ENCODE peak calls at places on chromosome 5, in seven cellular contexts. Y, H, G, W, T, U and S are unnamed samples.

GRCh38 chr5:177440211-177440989 is 6.2 kb upstream of the PRR7 start:
- DNase-seq in Y (no peak), H (no peak), G (peak; percentile 61), W (no peak), T (peak; percentile 62), U (no peak), S (no peak)

GRCh38 chr5:16260000-16260399 is 80.4 kb upstream of the MARCHF11 start:
- DNase-seq in Y (no peak), H (no peak), G (no peak), W (no peak), T (no peak), U (no peak), S (no peak)

GRCh38 chr5:169494383-169495251 is 89.0 kb upstream of the SPDL1 start:
- DNase-seq in Y (no peak), H (peak; percentile 25), G (no peak), W (peak; percentile 16), T (no peak), U (no peak), S (no peak)

GRCh38 chr5:89878140-89878570 is 531.4 kb downstream of the CETN3 start:
- DNase-seq in Y (no peak), H (peak; percentile 91), G (no peak), W (peak; percentile 99), T (no peak), U (no peak), S (peak; percentile 88)

GRCh38 chr5:127697894-127698600 is 5.1 kb upstream of the CCDC192 start:
- DNase-seq in Y (no peak), H (peak; percentile 59), G (no peak), W (peak; percentile 90), T (no peak), U (no peak), S (peak; percentile 19)

GRCh38 chr5:110297152-110297670 is 429.3 kb downstream of the TMEM232 start:
- DNase-seq in Y (no peak), H (no peak), G (no peak), W (no peak), T (no peak), U (no peak), S (no peak)

GRCh38 chr5:102018690-102019089 is 277.4 kb downstream of the SLCO4C1 start:
- DNase-seq in Y (no peak), H (no peak), G (peak; percentile 37), W (no peak), T (peak; percentile 33), U (no peak), S (no peak)

GRCh38 chr5:57650360-57651069 is 167.9 kb upstream of the ACTBL2 start:
- DNase-seq in Y (peak; percentile 16), H (peak; percentile 57), G (no peak), W (peak; percentile 67), T (peak; percentile 82), U (no peak), S (peak; percentile 75)

GRCh38 chr5:88190106-88190834 is 78.4 kb downstream of the TMEM161B start:
- DNase-seq in Y (no peak), H (peak; percentile 4), G (no peak), W (no peak), T (peak; percentile 34), U (no peak), S (no peak)

GRCh38 chr5:150295741-150296486 is 6.3 kb upstream of the CAMK2A start:
- DNase-seq in Y (no peak), H (no peak), G (peak; percentile 44), W (no peak), T (no peak), U (no peak), S (no peak)

GRCh38 chr5:111730659-111731382 is 26.2 kb downstream of the NREP start:
- DNase-seq in Y (no peak), H (no peak), G (no peak), W (no peak), T (no peak), U (no peak), S (no peak)

GRCh38 chr5:85893996-85894395 is 723.7 kb upstream of the COX7C start:
- DNase-seq in Y (no peak), H (no peak), G (no peak), W (no peak), T (no peak), U (no peak), S (no peak)

GRCh38 chr5:74422671-74423070 is 217.9 kb downstream of the ENC1 start:
- DNase-seq in Y (no peak), H (no peak), G (no peak), W (no peak), T (no peak), U (no peak), S (no peak)

GRCh38 chr5:72234265-72234700 is 85.8 kb downstream of the MRPS27 start:
- DNase-seq in Y (peak; percentile 52), H (peak; percentile 79), G (no peak), W (peak; percentile 89), T (no peak), U (no peak), S (peak; percentile 63)

GRCh38 chr5:145660897-145661650 is 174.1 kb downstream of the PRELID2 start:
- DNase-seq in Y (no peak), H (peak; percentile 64), G (no peak), W (peak; percentile 62), T (no peak), U (no peak), S (peak; percentile 48)

GRCh38 chr5:150653145-150653761 is 7.8 kb upstream of the MYOZ3 start:
- DNase-seq in Y (no peak), H (peak; percentile 66), G (no peak), W (peak; percentile 69), T (no peak), U (peak; percentile 29), S (no peak)

GRCh38 chr5:103772248-103772647 is 209.7 kb upstream of the NUDT12 start:
- DNase-seq in Y (no peak), H (no peak), G (no peak), W (no peak), T (no peak), U (no peak), S (no peak)

GRCh38 chr5:84383816-84384603 is 670 bp downstream of the EDIL3 start:
- DNase-seq in Y (no peak), H (peak; percentile 73), G (peak; percentile 69), W (peak; percentile 71), T (peak; percentile 85), U (peak; percentile 36), S (peak; percentile 67)

GRCh38 chr5:138282918-138283742 is 8.7 kb upstream of the GFRA3 start:
- DNase-seq in Y (no peak), H (peak; percentile 78), G (peak; percentile 62), W (peak; percentile 51), T (peak; percentile 70), U (peak; percentile 37), S (peak; percentile 80)

GRCh38 chr5:548256-548655 is 24.0 kb upstream of the SLC9A3 start:
- DNase-seq in Y (no peak), H (no peak), G (peak; percentile 71), W (no peak), T (no peak), U (no peak), S (no peak)

GRCh38 chr5:169803077-169803981 is 166.3 kb downstream of the DOCK2 start:
- DNase-seq in Y (no peak), H (peak; percentile 100), G (no peak), W (peak; percentile 100), T (no peak), U (peak; percentile 63), S (peak; percentile 99)

GRCh38 chr5:106363578-106363977 is 1307.2 kb downstream of the EFNA5 start:
- DNase-seq in Y (no peak), H (no peak), G (no peak), W (peak; percentile 12), T (no peak), U (no peak), S (no peak)

GRCh38 chr5:62547929-62548678 is 30.5 kb upstream of the LRRC70 start:
- DNase-seq in Y (no peak), H (no peak), G (no peak), W (no peak), T (no peak), U (no peak), S (no peak)

GRCh38 chr5:54221096-54221495 is 89.3 kb downstream of the ARL15 start:
- DNase-seq in Y (no peak), H (no peak), G (no peak), W (no peak), T (no peak), U (no peak), S (no peak)

GRCh38 chr5:55603947-55604346 is 69.2 kb upstream of the PLPP1 start:
- DNase-seq in Y (no peak), H (peak; percentile 82), G (no peak), W (peak; percentile 75), T (no peak), U (no peak), S (peak; percentile 74)
- TF ChIP-seq CTCF in Y (no peak), H (no peak), G (no peak), W (no peak), T (no peak), U (no peak), S (no peak)

GRCh38 chr5:122076023-122076422 is 2.0 kb downstream of the LOX start:
- DNase-seq in Y (no peak), H (peak; percentile 65), G (no peak), W (peak; percentile 48), T (no peak), U (no peak), S (peak; percentile 77)
- TF ChIP-seq CTCF in Y (no peak), H (peak; percentile 50), G (no peak), W (peak; percentile 38), T (no peak), U (no peak), S (peak; percentile 29)

DNA sequence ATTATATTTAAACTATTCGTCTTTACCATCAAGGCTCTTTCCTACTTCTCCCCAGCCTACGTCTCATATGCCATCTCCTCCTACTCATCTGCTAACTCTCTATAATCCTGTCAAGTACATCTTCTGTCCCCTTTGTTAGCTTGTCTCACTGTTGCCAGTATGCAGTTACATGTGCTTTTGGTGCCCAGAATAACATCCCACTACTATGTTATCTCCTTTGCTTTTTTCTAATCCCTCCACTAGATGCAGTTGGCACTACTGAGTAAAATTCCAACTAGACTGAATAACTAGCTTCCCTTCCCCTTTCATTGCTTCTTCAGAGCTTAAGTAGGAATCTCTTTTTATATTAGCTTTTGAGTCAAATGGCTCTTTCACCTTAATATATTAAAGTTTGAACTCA is 3.0 kb upstream of the ARRDC3 start:
- DNase-seq in Y (no peak), H (peak; percentile 61), G (no peak), W (peak; percentile 41), T (no peak), U (no peak), S (no peak)
- TF ChIP-seq CTCF in Y (no peak), H (peak; percentile 37), G (no peak), W (peak; percentile 14), T (no peak), U (no peak), S (peak; percentile 13)

GRCh38 chr5:33588654-33589372 is 148.0 kb downstream of the TARS1 start:
- DNase-seq in Y (no peak), H (no peak), G (no peak), W (no peak), T (peak; percentile 81), U (no peak), S (no peak)
- TF ChIP-seq CTCF in Y (peak; percentile 53), H (peak; percentile 27), G (peak; percentile 46), W (peak; percentile 53), T (peak; percentile 96), U (no peak), S (peak; percentile 40)